ENCODE peak calls at places on chromosomes 13 and 19, in seven cellular contexts. L is A549, M is stomach, Y is GM12878, Q is HepG2, P is H1, W is suprapubic skin. J is an unnamed sample.

GRCh38 chr13:77872995-77873394 is 45.6 kb downstream of the EDNRB start:
- DNase-seq in Q (no peak), Y (no peak), L (no peak), P (no peak), M (no peak), W (no peak), J (no peak)

GRCh38 chr13:114019367-114019766 is 45.5 kb upstream of the C13orf46 start:
- DNase-seq in W (no peak), M (no peak), Q (no peak), L (no peak), Y (no peak), P (no peak), J (no peak)

GRCh38 chr19:8237026-8237425 is 27.9 kb downstream of the CERS4 start:
- DNase-seq in W (no peak), Y (no peak), M (no peak), Q (no peak), P (no peak), L (no peak), J (no peak)

GRCh38 chr19:55117636-55118391 is at the start of gene PPP1R12C:
- DNase-seq in L (peak), Q (peak), W (peak), P (peak), Y (peak), M (peak), J (peak)

GRCh38 chr13:110346661-110347067 is 39.6 kb downstream of the COL4A2 start:
- DNase-seq in Q (no peak), Y (no peak), M (no peak), L (peak), W (no peak), P (no peak), J (no peak)

GRCh38 chr19:49921871-49922755 is 6.9 kb upstream of the ATF5 start:
- DNase-seq in L (no peak), Q (no peak), P (no peak), Y (no peak), M (no peak), W (no peak), J (no peak)

GRCh38 chr19:11091343-11092153 is 2.3 kb downstream of the LDLR start:
- DNase-seq in W (peak), Y (no peak), Q (peak), P (no peak), M (peak), L (peak), J (no peak)

GRCh38 chr19:14425696-14426138 is 6.6 kb upstream of the DDX39A start:
- DNase-seq in L (no peak), Q (no peak), W (no peak), Y (no peak), M (no peak), P (no peak), J (no peak)

GRCh38 chr19:50794074-50794777 is 4.0 kb downstream of the ACP4 start:
- DNase-seq in Q (no peak), M (no peak), P (no peak), Y (no peak), L (peak), W (no peak), J (no peak)

GRCh38 chr13:95243207-95243606 is 58.0 kb downstream of the ABCC4 start:
- DNase-seq in M (no peak), W (no peak), Y (no peak), L (no peak), Q (no peak), P (no peak), J (no peak)

GRCh38 chr19:47005873-47006272 is 13.8 kb upstream of the NPAS1 start:
- DNase-seq in Q (peak), W (no peak), L (peak), Y (no peak), M (no peak), P (no peak), J (no peak)

GRCh38 chr13:103634066-103634465 is 567.8 kb upstream of the SLC10A2 start:
- DNase-seq in M (no peak), Q (no peak), P (no peak), W (no peak), L (no peak), Y (no peak), J (no peak)

GRCh38 chr13:37748913-37749312 is 120.7 kb downstream of the TRPC4 start:
- DNase-seq in L (no peak), Q (no peak), Y (no peak), P (no peak), W (no peak), M (no peak), J (no peak)

GRCh38 chr19:40804783-40805242 is 5.8 kb downstream of the EGLN2 start:
- DNase-seq in W (no peak), L (no peak), Q (no peak), Y (no peak), M (peak), P (no peak), J (no peak)
- H3K27ac ChIP-seq in W (peak), L (no peak), Q (peak), Y (peak), M (peak), P (no peak), J (peak)

GRCh38 chr13:59861676-59862075 is 302.1 kb downstream of the DIAPH3 start:
- DNase-seq in Y (no peak), M (no peak), P (no peak), W (no peak), Q (no peak), L (no peak), J (no peak)

GRCh38 chr13:59867867-59868266 is 295.9 kb downstream of the DIAPH3 start:
- DNase-seq in P (no peak), L (no peak), M (no peak), W (no peak), Q (no peak), Y (no peak), J (no peak)

GRCh38 chr13:59863621-59864020 is 300.1 kb downstream of the DIAPH3 start:
- DNase-seq in Q (no peak), W (no peak), L (no peak), P (no peak), M (no peak), Y (no peak), J (no peak)

GRCh38 chr13:59865398-59865797 is 298.3 kb downstream of the DIAPH3 start:
- DNase-seq in Y (no peak), Q (no peak), P (no peak), M (no peak), W (no peak), L (peak), J (no peak)
- TF ChIP-seq EP300 in Y (no peak), Q (no peak), P (no peak), M (no peak), W (no peak), L (no peak), J (no peak)

DNA sequence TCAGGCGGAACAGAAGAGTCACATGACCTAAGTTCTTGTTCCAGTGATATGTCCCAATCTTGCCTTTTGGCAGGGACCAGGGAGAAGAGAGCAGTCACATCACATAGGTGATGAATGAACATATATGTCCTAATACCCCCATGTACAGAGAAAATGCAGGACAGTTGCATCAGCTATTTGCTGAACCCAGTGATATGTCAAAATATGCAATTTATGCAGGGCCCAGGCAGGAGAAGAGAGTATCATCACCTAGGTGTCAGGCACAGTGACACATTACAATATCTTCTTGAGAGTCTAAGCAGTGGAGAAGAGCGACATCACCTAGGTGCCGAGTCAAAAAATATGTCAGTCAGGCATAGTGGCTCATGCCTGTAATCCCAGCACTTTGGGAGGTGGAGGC is 139.9 kb downstream of the ZNF675 start:
- DNase-seq in M (no peak), P (no peak), L (no peak), W (no peak), Y (no peak), Q (no peak), J (no peak)
- H3K27ac ChIP-seq in M (no peak), P (no peak), L (no peak), W (no peak), Y (no peak), Q (no peak), J (no peak)

GRCh38 chr13:29901714-29902631 is 51.6 kb upstream of the UBL3 start:
- DNase-seq in P (no peak), W (no peak), Y (no peak), Q (no peak), L (peak), M (no peak), J (no peak)
- TF ChIP-seq EP300 in P (no peak), W (no peak), Y (no peak), Q (no peak), L (no peak), M (no peak), J (no peak)

DNA sequence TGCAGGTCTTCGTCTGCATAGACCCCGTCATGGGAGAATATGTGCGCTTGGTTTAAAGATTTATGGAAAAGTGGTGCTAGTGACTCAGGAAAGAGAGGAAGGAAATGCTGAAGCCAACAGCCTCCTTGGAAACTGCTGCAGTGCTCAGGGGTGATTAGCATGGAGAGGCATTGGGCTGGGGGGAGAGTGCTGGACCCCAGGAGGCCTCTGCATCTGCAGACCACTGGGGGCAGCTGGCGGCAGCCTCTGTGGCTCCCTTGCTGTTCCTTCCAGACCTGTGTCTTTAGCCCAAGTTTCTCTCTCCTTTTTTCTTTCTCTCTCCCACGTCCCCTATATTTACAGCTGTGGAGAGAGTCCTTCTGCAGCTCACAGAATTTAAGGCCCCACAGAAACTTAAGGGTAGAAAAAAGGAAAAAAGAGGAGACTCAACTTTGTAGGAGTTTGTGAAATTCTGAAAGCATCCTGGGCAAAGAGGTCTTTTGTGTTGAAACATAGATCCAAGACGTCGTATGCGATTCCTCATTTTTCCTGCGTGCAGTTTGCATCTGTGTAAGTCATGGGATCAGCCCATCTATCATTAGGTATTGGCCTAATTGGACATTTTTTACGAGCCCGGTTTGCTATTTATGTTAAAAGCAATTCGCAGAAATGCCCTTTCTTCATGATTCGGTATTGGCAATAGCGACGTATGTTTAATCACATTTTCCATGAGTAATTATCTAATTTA is 116.2 kb upstream of the ZNF536 start:
- DNase-seq in M (no peak), Q (no peak), P (peak), W (no peak), Y (no peak), L (no peak), J (no peak)
- H3K27ac ChIP-seq in M (no peak), Q (no peak), P (no peak), W (no peak), Y (no peak), L (no peak), J (no peak)

DNA sequence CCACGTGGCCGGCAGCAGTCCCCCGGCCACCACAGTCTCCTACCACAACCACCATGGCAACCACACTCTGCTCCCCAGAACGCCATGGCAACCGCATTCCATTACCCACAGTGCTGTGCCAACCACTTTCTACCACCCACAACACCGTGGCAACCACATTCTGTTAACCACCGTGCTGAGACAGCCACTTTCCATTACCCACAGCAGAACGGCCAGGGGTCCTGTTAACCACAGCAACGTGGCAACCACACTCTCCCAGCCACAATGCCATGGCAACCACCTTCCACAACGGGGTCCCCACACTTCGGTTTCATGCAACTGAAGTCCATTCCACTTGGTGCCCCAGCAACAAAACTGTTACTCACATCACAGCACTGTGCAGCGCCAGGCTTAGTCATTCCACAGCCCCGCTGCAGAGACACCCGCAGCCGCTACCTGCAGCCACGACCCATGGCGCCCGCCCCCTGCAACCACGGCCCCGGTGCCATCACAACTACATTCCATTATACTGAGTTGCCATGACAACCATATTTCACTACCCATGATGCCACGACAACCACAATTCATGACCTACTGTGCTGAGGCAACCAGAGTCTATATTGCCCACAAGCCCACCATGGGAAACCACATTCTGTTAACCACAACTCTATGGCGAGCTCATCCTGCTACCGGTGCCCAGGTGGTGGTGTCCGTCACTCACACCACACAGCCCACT is 10.0 kb downstream of the DPF1 start:
- DNase-seq in Y (peak), W (no peak), M (no peak), L (peak), P (no peak), Q (no peak), J (no peak)
- TF ChIP-seq EP300 in Y (peak), W (no peak), M (no peak), L (no peak), P (no peak), Q (no peak), J (no peak)

DNA sequence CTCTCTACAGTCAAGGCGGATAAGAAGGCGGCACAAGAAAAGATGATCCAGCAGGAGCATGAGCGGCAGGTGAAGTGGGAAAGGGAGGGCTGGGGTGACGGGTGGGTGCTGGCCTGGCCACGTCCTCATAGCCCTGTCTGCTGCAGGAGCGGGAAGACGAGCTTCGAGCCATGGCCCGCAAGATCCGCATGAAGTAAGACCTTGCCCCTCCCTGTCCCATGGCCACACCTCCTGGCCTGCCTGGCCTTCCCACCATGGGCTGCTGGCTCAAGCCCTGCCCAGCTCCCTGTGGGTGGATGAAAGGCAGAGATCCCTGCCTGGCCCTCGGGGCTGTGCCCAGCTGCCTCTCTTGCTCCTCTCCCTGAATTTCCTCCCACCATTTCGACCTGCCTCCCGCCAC is 7.2 kb downstream of the ZNF296 start:
- DNase-seq in L (peak), W (no peak), M (peak), P (no peak), Y (no peak), Q (no peak), J (no peak)
- H3K27ac ChIP-seq in L (no peak), W (peak), M (peak), P (peak), Y (no peak), Q (no peak), J (no peak)

GRCh38 chr19:18701250-18701608 is 17.7 kb downstream of the CRTC1 start:
- DNase-seq in M (no peak), L (no peak), Y (no peak), W (peak), Q (no peak), P (no peak), J (no peak)

GRCh38 chr19:18697680-18698079 is 14.2 kb downstream of the CRTC1 start:
- DNase-seq in Q (no peak), P (no peak), Y (no peak), L (no peak), M (peak), W (no peak), J (no peak)

GRCh38 chr19:18699403-18700054 is 16.0 kb downstream of the CRTC1 start:
- DNase-seq in W (no peak), L (no peak), Y (no peak), P (no peak), Q (no peak), M (no peak), J (no peak)

GRCh38 chr19:18698321-18699167 is 15.1 kb downstream of the CRTC1 start:
- DNase-seq in Q (no peak), M (no peak), P (no peak), Y (no peak), W (no peak), L (no peak), J (no peak)

DNA sequence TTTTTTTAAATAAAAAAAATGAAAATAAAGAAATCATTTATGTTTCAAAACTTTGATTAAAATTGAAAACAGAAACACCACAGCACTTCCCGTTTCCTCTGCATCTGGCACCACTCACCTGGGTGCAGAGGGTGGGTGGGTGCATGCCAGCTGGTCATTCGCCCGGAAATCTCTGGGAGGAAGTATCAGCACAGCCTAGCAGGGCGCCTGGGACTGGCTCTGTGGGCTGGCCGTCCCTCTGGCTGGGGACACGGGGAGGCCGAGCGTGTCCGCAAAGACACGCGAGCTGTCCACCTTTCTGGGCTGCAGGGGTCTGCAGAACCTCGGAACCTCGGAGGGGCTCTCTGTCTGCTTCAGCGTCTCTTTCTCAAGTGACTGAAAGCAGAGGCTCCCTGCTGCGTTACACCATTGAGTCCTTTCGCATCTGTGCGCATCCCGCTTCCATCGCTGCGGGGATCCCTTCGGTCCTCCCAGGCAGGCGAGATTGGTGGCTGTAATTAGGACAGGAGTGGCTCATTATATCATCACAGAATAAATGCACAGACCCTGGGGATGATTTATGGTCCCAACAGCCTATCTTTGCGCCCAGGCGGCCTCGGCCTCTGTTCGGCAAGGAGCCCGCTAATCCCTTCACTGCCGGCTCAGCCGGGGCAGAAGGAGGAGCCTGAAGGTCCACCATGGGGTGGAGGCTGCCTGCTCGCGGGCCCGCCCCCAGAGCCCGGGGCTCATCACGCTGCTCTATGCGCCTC is 17.2 kb downstream of the CRTC1 start:
- DNase-seq in Y (peak), W (peak), M (peak), P (no peak), L (no peak), Q (no peak), J (peak)
- TF ChIP-seq EP300 in Y (no peak), W (no peak), M (no peak), P (no peak), L (no peak), Q (no peak), J (no peak)